ENCODE peak calls at places on chromosomes 12 and 14, in eight cellular contexts. I is colonic mucosa, V is heart left ventricle, L is neural progenitor cell, C is keratinocyte, D is aorta, F is thoracic aorta, W is cardiac muscle cell. E is an unnamed sample.

GRCh38 chr12:9361879-9362326 is 153.7 kb upstream of the PZP start:
- DNase-seq in V (no peak), L (no peak), F (no peak), W (no peak), D (no peak), I (no peak), C (no peak), E (no peak)

GRCh38 chr12:113422030-113422900 is at the start of gene SDSL:
- DNase-seq in C (peak; percentile 35), F (peak; percentile 25), V (peak; percentile 71), L (peak; percentile 64), I (peak; percentile 83), W (peak; percentile 60), D (peak; percentile 82), E (peak; percentile 83)

GRCh38 chr12:53201170-53201541 is 5.9 kb downstream of the ITGB7 start:
- DNase-seq in D (no peak), I (no peak), W (no peak), F (no peak), V (no peak), L (no peak), C (no peak), E (no peak)

GRCh38 chr12:76976777-76977465 is 88.4 kb downstream of the E2F7 start:
- DNase-seq in W (no peak), F (no peak), D (no peak), L (no peak), C (no peak), I (no peak), V (no peak), E (no peak)

GRCh38 chr14:23361763-23362162 is 3.2 kb downstream of the EFS start:
- DNase-seq in V (no peak), D (no peak), F (no peak), L (no peak), I (no peak), C (no peak), W (no peak), E (no peak)

GRCh38 chr12:28459481-28459880 is 269.2 kb downstream of the CCDC91 start:
- DNase-seq in I (no peak), L (no peak), C (no peak), W (no peak), V (no peak), D (no peak), F (no peak), E (no peak)

GRCh38 chr12:124492879-124493808 is 74.3 kb downstream of the NCOR2 start:
- DNase-seq in D (no peak), C (no peak), I (no peak), L (no peak), W (no peak), F (no peak), V (no peak), E (no peak)

GRCh38 chr12:81261508-81262207 is 183.8 kb downstream of the ACSS3 start:
- DNase-seq in L (no peak), V (no peak), F (no peak), C (no peak), I (no peak), D (no peak), W (no peak), E (no peak)

GRCh38 chr14:69667938-69668336 is 56.5 kb downstream of the SUSD6 start:
- DNase-seq in V (no peak), I (no peak), D (no peak), L (no peak), F (no peak), W (no peak), C (no peak), E (peak; percentile 55)

GRCh38 chr14:77794357-77794756 is 5.6 kb upstream of the ADCK1 start:
- DNase-seq in I (no peak), C (no peak), V (no peak), F (no peak), W (no peak), D (no peak), L (no peak), E (no peak)

GRCh38 chr12:92696240-92696639 is 6.5 kb upstream of the PLEKHG7 start:
- DNase-seq in V (peak; percentile 54), W (no peak), I (peak; percentile 24), D (no peak), L (no peak), F (no peak), C (no peak), E (no peak)

GRCh38 chr14:61569783-61570182 is 125.5 kb upstream of the HIF1A start:
- DNase-seq in W (no peak), I (no peak), V (peak; percentile 68), F (no peak), C (no peak), L (no peak), D (no peak), E (peak; percentile 35)

GRCh38 chr14:71243697-71244096 is 336.4 kb downstream of the PCNX1 start:
- DNase-seq in F (no peak), I (no peak), D (no peak), L (no peak), C (no peak), W (no peak), V (no peak), E (no peak)

GRCh38 chr12:104479141-104479662 is 22.5 kb downstream of the CHST11 start:
- DNase-seq in L (no peak), W (no peak), F (no peak), C (no peak), D (no peak), V (no peak), I (no peak), E (no peak)

GRCh38 chr12:104475269-104475668 is 18.5 kb downstream of the CHST11 start:
- DNase-seq in I (no peak), F (no peak), D (no peak), L (no peak), W (no peak), C (no peak), V (no peak), E (no peak)

GRCh38 chr12:104478396-104479140 is 21.8 kb downstream of the CHST11 start:
- DNase-seq in V (no peak), C (no peak), F (no peak), I (peak; percentile 21), L (no peak), W (no peak), D (no peak), E (peak; percentile 90)

GRCh38 chr12:104480012-104480411 is 23.3 kb downstream of the CHST11 start:
- DNase-seq in C (no peak), F (no peak), I (no peak), L (no peak), W (no peak), V (no peak), D (no peak), E (no peak)

GRCh38 chr12:104477812-104478388 is 21.2 kb downstream of the CHST11 start:
- DNase-seq in I (no peak), F (no peak), V (no peak), C (no peak), L (no peak), W (no peak), D (no peak), E (no peak)
- H3K4me1 ChIP-seq in I (no peaks in the 10 kb centered on the region), F (peaks cover 2% of the 10 kb centered on the region), V (no peaks in the 10 kb centered on the region), C (peaks cover 8% of the 10 kb centered on the region), L (peaks cover 24% of the 10 kb centered on the region), W (no peaks in the 10 kb centered on the region), D (no peaks in the 10 kb centered on the region), E (peaks cover 90% of the 10 kb centered on the region)

GRCh38 chr12:132009336-132009859 is 59.7 kb downstream of the EP400 start:
- DNase-seq in L (no peak), C (no peak), V (no peak), D (peak; percentile 37), F (no peak), I (no peak), W (no peak), E (peak; percentile 11)

GRCh38 chr12:132018193-132018916 is 68.6 kb downstream of the EP400 start:
- DNase-seq in C (no peak), I (no peak), F (no peak), D (no peak), W (no peak), V (no peak), L (no peak), E (no peak)

GRCh38 chr12:132015686-132016430 is 66.1 kb downstream of the EP400 start:
- DNase-seq in D (peak; percentile 54), L (no peak), I (no peak), F (no peak), C (no peak), V (no peak), W (no peak), E (no peak)

GRCh38 chr12:132014915-132015280 is 65.2 kb downstream of the EP400 start:
- DNase-seq in I (no peak), C (no peak), W (no peak), L (no peak), V (no peak), F (no peak), D (no peak), E (peak; percentile 14)

GRCh38 chr12:132014092-132014914 is 64.6 kb downstream of the EP400 start:
- DNase-seq in C (no peak), W (no peak), L (no peak), I (no peak), V (no peak), F (no peak), D (peak; percentile 72), E (no peak)
- H3K36me3 ChIP-seq in C (peaks cover 46% of the 10 kb centered on the region), W (peaks cover 50% of the 10 kb centered on the region), L (no peaks in the 10 kb centered on the region), I (peaks cover 20% of the 10 kb centered on the region), V (peaks cover 100% of the 10 kb centered on the region), F (peaks cover 74% of the 10 kb centered on the region), D (no peaks in the 10 kb centered on the region), E (peaks cover 87% of the 10 kb centered on the region)

DNA sequence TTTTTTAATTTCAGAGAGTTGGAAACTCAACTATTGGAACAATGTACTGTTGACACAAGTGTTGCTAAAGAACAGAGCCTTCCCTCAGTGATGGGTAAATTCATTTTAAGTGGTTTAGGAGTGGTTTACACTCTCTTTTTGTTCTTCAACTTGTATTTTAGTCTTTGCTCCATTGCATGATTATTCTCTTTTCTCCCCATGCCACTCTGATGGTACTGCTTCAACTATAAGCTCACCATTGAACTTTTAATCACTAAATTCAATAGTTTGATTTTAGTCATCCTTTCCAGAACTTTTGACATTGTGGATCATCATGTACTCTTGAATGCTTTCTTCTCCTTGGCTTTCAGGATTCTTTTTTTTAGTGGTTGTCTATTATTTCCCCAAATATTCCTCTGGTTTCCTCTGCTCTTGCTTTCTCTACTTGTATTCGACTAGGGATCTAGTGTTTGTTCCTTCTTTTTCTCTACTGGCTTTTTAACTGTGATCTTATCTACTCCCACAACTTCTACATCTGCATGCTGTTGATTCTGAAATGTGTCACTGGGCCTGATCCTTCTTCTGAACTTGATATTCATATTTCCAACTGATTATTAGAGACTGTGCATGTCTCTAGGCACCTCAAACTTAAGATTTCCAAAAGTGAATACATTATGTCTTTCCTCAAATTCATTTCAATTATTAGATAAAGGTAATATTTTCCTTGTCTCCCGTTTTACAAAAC is 15.4 kb downstream of the ACTR10 start:
- DNase-seq in V (no peak), I (no peak), F (no peak), W (no peak), D (no peak), L (no peak), C (no peak), E (no peak)
- H3K4me1 ChIP-seq in V (no peaks in the 10 kb centered on the region), I (no peaks in the 10 kb centered on the region), F (no peaks in the 10 kb centered on the region), W (no peaks in the 10 kb centered on the region), D (no peaks in the 10 kb centered on the region), L (no peaks in the 10 kb centered on the region), C (no peaks in the 10 kb centered on the region), E (no peaks in the 10 kb centered on the region)

DNA sequence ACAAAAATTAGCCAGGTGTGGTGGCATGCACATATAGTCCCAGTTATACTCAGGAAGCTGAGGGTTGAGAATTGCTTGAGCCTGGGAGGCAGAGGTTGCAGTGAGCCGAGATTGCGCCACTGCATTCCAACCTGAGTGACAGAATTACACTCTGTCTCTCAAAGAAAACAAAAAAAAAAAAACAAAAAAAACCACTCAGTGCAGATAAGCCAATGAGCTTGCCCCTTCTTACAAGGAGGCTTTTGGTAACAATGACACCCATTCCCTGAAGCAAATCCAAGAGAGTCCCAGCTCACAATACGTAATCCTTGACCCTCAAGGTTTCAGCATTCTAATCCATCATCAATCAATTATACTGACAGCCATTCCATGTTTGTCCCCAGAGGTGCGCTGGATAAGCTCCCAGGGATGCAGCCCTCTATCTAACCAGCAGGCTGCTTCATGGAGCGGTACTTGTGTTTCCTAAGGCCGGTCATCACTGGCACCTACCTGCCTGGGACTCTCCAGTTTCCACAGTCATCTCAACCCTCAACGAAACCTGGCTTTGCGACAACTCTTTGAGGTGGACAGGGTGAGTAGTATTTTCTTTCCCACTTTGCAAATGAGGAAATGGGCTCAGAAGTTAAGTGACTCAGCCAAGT is 12.4 kb downstream of the GCN1 start:
- DNase-seq in W (no peak), C (no peak), I (no peak), L (no peak), D (no peak), V (no peak), F (no peak), E (no peak)
- H3K36me3 ChIP-seq in W (peaks cover 47% of the 10 kb centered on the region), C (peaks cover 61% of the 10 kb centered on the region), I (peaks cover 25% of the 10 kb centered on the region), L (no peaks in the 10 kb centered on the region), D (no peaks in the 10 kb centered on the region), V (peaks cover 99% of the 10 kb centered on the region), F (peaks cover 66% of the 10 kb centered on the region), E (peaks cover 98% of the 10 kb centered on the region)